ENCODE peak calls at places on chromosomes 2 and 18, in ten cellular contexts. I, O, Z, E, K, Q, G, C, R and V are unnamed samples.

GRCh38 chr2:190413421-190413820 is 5.3 kb downstream of the MFSD6 start:
- DNase-seq in C (no peak), E (no peak), O (no peak), K (no peak), G (no peak), R (no peak), Z (no peak), I (no peak), Q (no peak), V (no peak)

GRCh38 chr18:44552706-44553105 is 128.0 kb upstream of the SETBP1 start:
- DNase-seq in R (no peak), E (no peak), O (no peak), Q (no peak), C (no peak), Z (no peak), I (no peak), K (no peak), G (no peak), V (no peak)

GRCh38 chr18:3461704-3462103 is 11.7 kb downstream of the TGIF1 start:
- DNase-seq in R (no peak), O (no peak), I (no peak), Q (no peak), C (no peak), G (no peak), K (no peak), Z (no peak), E (no peak), V (no peak)

GRCh38 chr18:57801379-57802165 is 1.5 kb downstream of the ATP8B1 start:
- DNase-seq in R (no peak), Q (no peak), K (no peak), O (no peak), I (no peak), E (peak), Z (no peak), G (peak), C (no peak), V (peak)

GRCh38 chr2:96305979-96306308 is 598 bp upstream of the SNRNP200 start:
- DNase-seq in E (no peak), R (no peak), G (no peak), Z (no peak), Q (no peak), C (no peak), I (peak), O (no peak), K (no peak), V (no peak)

GRCh38 chr2:238380785-238381184 is 45.9 kb upstream of the ASB1 start:
- DNase-seq in Z (no peak), Q (no peak), E (no peak), I (no peak), O (no peak), C (no peak), G (peak), R (peak), K (peak), V (no peak)

GRCh38 chr2:237435844-237436590 is 22.1 kb upstream of the COL6A3 start:
- DNase-seq in E (no peak), R (peak), O (peak), Z (no peak), G (peak), K (peak), I (no peak), C (no peak), Q (no peak), V (no peak)

GRCh38 chr2:165008916-165009315 is 53.6 kb upstream of the SLC38A11 start:
- DNase-seq in C (no peak), E (no peak), K (no peak), R (peak), Z (no peak), O (no peak), I (no peak), Q (no peak), G (peak), V (no peak)

GRCh38 chr2:17068016-17068415 is 402.4 kb upstream of the CYRIA start:
- DNase-seq in R (no peak), E (no peak), O (no peak), C (no peak), K (no peak), I (no peak), Q (no peak), Z (no peak), G (no peak), V (no peak)

GRCh38 chr2:84781942-84782716 is 98.8 kb downstream of the TRABD2A start:
- DNase-seq in G (peak), Q (no peak), I (no peak), Z (no peak), C (no peak), O (no peak), E (peak), R (peak), K (peak), V (no peak)

GRCh38 chr2:226329180-226329579 is 470.4 kb downstream of the IRS1 start:
- DNase-seq in R (no peak), O (no peak), G (no peak), E (no peak), Q (no peak), K (no peak), C (no peak), I (no peak), Z (no peak), V (no peak)